ENCODE peak calls at places on chromosome 13, in six cellular contexts. One of them, this sample, is unnamed.

GRCh38 chr13:98462946-98463345 is 114.0 kb downstream of the STK24 start:
- DNase-seq in HepG2: no peak
- DNase-seq in GM12878: no peak
- DNase-seq in PC-3: no peak
- DNase-seq in hepatocyte: no peak
- DNase-seq in fibroblast of lung: no peak
- DNase-seq in this sample: no peak

GRCh38 chr13:54965881-54966280 is 1937.3 kb downstream of the OLFM4 start:
- DNase-seq in HepG2: no peak
- DNase-seq in GM12878: no peak
- DNase-seq in PC-3: no peak
- DNase-seq in hepatocyte: peak; percentile 7
- DNase-seq in fibroblast of lung: peak; percentile 6
- DNase-seq in this sample: no peak

GRCh38 chr13:48125794-48126228 is 30.9 kb upstream of the MED4 start:
- DNase-seq in HepG2: peak; percentile 25
- DNase-seq in GM12878: no peak
- DNase-seq in PC-3: no peak
- DNase-seq in hepatocyte: peak; percentile 39
- DNase-seq in fibroblast of lung: peak; percentile 61
- DNase-seq in this sample: no peak

GRCh38 chr13:48489003-48489402 is 43.9 kb downstream of the RCBTB2 start:
- DNase-seq in HepG2: no peak
- DNase-seq in GM12878: no peak
- DNase-seq in PC-3: no peak
- DNase-seq in hepatocyte: no peak
- DNase-seq in fibroblast of lung: no peak
- DNase-seq in this sample: no peak

GRCh38 chr13:29292045-29292444 is 303.4 kb downstream of the SLC7A1 start:
- DNase-seq in HepG2: no peak
- DNase-seq in GM12878: no peak
- DNase-seq in PC-3: no peak
- DNase-seq in hepatocyte: no peak
- DNase-seq in fibroblast of lung: no peak
- DNase-seq in this sample: no peak

GRCh38 chr13:36183901-36184300 is 30.5 kb downstream of the SOHLH2 start:
- DNase-seq in HepG2: no peak
- DNase-seq in GM12878: no peak
- DNase-seq in PC-3: no peak
- DNase-seq in hepatocyte: no peak
- DNase-seq in fibroblast of lung: no peak
- DNase-seq in this sample: no peak

GRCh38 chr13:36883829-36884228 is 36.2 kb downstream of the SMAD9 start:
- DNase-seq in HepG2: no peak
- DNase-seq in GM12878: no peak
- DNase-seq in PC-3: no peak
- DNase-seq in hepatocyte: no peak
- DNase-seq in fibroblast of lung: no peak
- DNase-seq in this sample: no peak

GRCh38 chr13:37168922-37169321 is 63.5 kb upstream of the CSNK1A1L start:
- DNase-seq in HepG2: no peak
- DNase-seq in GM12878: no peak
- DNase-seq in PC-3: no peak
- DNase-seq in hepatocyte: no peak
- DNase-seq in fibroblast of lung: no peak
- DNase-seq in this sample: no peak

GRCh38 chr13:42735011-42735410 is 46.4 kb upstream of the FAM216B start:
- DNase-seq in HepG2: no peak
- DNase-seq in GM12878: no peak
- DNase-seq in PC-3: no peak
- DNase-seq in hepatocyte: no peak
- DNase-seq in fibroblast of lung: no peak
- DNase-seq in this sample: no peak

GRCh38 chr13:97079726-97080125 is 85.5 kb upstream of the OXGR1 start:
- DNase-seq in HepG2: no peak
- DNase-seq in GM12878: no peak
- DNase-seq in PC-3: no peak
- DNase-seq in hepatocyte: no peak
- DNase-seq in fibroblast of lung: no peak
- DNase-seq in this sample: no peak

GRCh38 chr13:97276862-97277269 is 54.7 kb downstream of the MBNL2 start:
- DNase-seq in HepG2: no peak
- DNase-seq in GM12878: no peak
- DNase-seq in PC-3: no peak
- DNase-seq in hepatocyte: no peak
- DNase-seq in fibroblast of lung: peak; percentile 68
- DNase-seq in this sample: no peak

GRCh38 chr13:111627596-111627995 is 307.2 kb downstream of the TEX29 start:
- DNase-seq in HepG2: no peak
- DNase-seq in GM12878: no peak
- DNase-seq in PC-3: no peak
- DNase-seq in hepatocyte: no peak
- DNase-seq in fibroblast of lung: no peak
- DNase-seq in this sample: no peak
- TF ChIP-seq EZH2 in HepG2: no peak
- TF ChIP-seq EZH2 in GM12878: no peak
- TF ChIP-seq EZH2 in PC-3: no peak
- TF ChIP-seq EZH2 in hepatocyte: no peak
- TF ChIP-seq EZH2 in fibroblast of lung: no peak
- TF ChIP-seq EZH2 in this sample: no peak

DNA sequence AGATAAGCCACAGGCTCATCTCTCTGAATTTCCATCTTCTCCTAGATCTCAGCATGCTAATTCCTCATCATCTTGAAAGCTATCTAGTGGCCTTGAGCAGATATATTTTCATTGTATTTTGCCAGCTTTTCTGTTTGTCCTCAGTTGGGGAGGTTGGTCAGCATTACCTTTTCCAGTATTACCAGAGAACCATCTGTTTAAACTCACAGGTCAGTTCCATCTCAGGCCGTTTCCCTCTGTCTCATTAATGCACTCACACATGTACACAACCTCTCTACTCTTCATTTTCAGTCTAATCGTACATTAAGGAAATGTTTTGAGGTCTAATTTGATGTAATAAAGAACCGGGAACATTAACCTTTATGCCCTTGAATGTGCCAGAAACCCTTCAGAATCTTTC is 29.7 kb downstream of the USPL1 start:
- DNase-seq in HepG2: no peak
- DNase-seq in GM12878: no peak
- DNase-seq in PC-3: no peak
- DNase-seq in hepatocyte: no peak
- DNase-seq in fibroblast of lung: no peak
- DNase-seq in this sample: no peak
- TF ChIP-seq EZH2 in HepG2: no peak
- TF ChIP-seq EZH2 in GM12878: no peak
- TF ChIP-seq EZH2 in PC-3: no peak
- TF ChIP-seq EZH2 in hepatocyte: no peak
- TF ChIP-seq EZH2 in fibroblast of lung: no peak
- TF ChIP-seq EZH2 in this sample: no peak

DNA sequence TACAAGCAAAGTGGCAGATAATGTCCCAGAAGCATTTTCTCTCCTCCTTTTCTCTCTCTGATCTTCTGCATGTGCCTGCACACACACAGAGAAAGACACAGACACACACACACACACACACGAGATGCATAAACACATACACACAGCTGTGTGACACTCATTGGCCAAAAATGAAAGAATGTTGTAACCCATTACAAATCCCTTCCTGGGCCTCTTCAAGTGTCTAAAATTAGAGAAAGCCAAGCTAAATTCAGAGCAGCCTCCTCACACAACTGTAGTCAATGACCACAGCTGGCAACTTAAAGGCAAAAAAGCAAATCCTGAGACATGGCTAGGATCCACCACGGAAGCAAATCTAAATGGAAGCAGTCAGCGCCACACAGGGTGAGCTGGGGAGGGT is 620.8 kb downstream of the EFNB2 start:
- DNase-seq in HepG2: no peak
- DNase-seq in GM12878: no peak
- DNase-seq in PC-3: no peak
- DNase-seq in hepatocyte: no peak
- DNase-seq in fibroblast of lung: peak; percentile 84
- DNase-seq in this sample: no peak
- TF ChIP-seq EZH2 in HepG2: no peak
- TF ChIP-seq EZH2 in GM12878: no peak
- TF ChIP-seq EZH2 in PC-3: no peak
- TF ChIP-seq EZH2 in hepatocyte: no peak
- TF ChIP-seq EZH2 in fibroblast of lung: no peak
- TF ChIP-seq EZH2 in this sample: no peak

GRCh38 chr13:95553614-95554385 is 1.3 kb downstream of the CLDN10 start:
- DNase-seq in HepG2: no peak
- DNase-seq in GM12878: no peak
- DNase-seq in PC-3: peak; percentile 47
- DNase-seq in hepatocyte: no peak
- DNase-seq in fibroblast of lung: no peak
- DNase-seq in this sample: no peak
- TF ChIP-seq EZH2 in HepG2: no peak
- TF ChIP-seq EZH2 in GM12878: no peak
- TF ChIP-seq EZH2 in PC-3: no peak
- TF ChIP-seq EZH2 in hepatocyte: peak; percentile 11
- TF ChIP-seq EZH2 in fibroblast of lung: peak; percentile 58
- TF ChIP-seq EZH2 in this sample: no peak

DNA sequence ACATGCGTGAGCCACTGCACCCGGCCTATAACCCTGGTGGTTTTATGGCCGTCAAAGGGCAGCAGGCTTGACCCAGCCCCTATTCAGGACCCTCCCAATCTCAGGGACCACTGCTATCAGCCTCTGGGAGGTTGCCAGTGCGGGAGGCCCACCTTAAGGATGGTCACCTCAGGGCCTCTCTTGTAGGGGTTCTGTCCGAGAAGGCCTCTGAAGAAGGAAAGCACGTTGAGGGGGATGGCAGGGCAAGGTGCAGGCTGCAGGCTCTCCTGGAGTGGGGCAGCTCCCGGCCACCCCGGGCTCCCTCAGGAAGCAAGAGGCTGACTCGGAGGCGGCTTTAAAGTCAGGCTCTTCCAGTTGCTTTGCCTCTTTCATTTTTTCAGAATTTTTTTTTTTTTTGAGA is 6.0 kb upstream of the GRTP1 start:
- DNase-seq in HepG2: no peak
- DNase-seq in GM12878: no peak
- DNase-seq in PC-3: no peak
- DNase-seq in hepatocyte: no peak
- DNase-seq in fibroblast of lung: no peak
- DNase-seq in this sample: no peak
- TF ChIP-seq EZH2 in HepG2: no peak
- TF ChIP-seq EZH2 in GM12878: no peak
- TF ChIP-seq EZH2 in PC-3: no peak
- TF ChIP-seq EZH2 in hepatocyte: no peak
- TF ChIP-seq EZH2 in fibroblast of lung: no peak
- TF ChIP-seq EZH2 in this sample: no peak

GRCh38 chr13:100508996-100509395 is 79.6 kb downstream of the GGACT start:
- DNase-seq in HepG2: no peak
- DNase-seq in GM12878: no peak
- DNase-seq in PC-3: no peak
- DNase-seq in hepatocyte: no peak
- DNase-seq in fibroblast of lung: no peak
- DNase-seq in this sample: no peak

GRCh38 chr13:100510208-100510997 is 78.2 kb downstream of the GGACT start:
- DNase-seq in HepG2: no peak
- DNase-seq in GM12878: no peak
- DNase-seq in PC-3: no peak
- DNase-seq in hepatocyte: no peak
- DNase-seq in fibroblast of lung: no peak
- DNase-seq in this sample: no peak

GRCh38 chr13:100506154-100506553 is 82.4 kb downstream of the GGACT start:
- DNase-seq in HepG2: no peak
- DNase-seq in GM12878: no peak
- DNase-seq in PC-3: no peak
- DNase-seq in hepatocyte: no peak
- DNase-seq in fibroblast of lung: no peak
- DNase-seq in this sample: no peak

GRCh38 chr13:100506600-100507422 is 81.8 kb downstream of the GGACT start:
- DNase-seq in HepG2: no peak
- DNase-seq in GM12878: no peak
- DNase-seq in PC-3: no peak
- DNase-seq in hepatocyte: no peak
- DNase-seq in fibroblast of lung: no peak
- DNase-seq in this sample: no peak

DNA sequence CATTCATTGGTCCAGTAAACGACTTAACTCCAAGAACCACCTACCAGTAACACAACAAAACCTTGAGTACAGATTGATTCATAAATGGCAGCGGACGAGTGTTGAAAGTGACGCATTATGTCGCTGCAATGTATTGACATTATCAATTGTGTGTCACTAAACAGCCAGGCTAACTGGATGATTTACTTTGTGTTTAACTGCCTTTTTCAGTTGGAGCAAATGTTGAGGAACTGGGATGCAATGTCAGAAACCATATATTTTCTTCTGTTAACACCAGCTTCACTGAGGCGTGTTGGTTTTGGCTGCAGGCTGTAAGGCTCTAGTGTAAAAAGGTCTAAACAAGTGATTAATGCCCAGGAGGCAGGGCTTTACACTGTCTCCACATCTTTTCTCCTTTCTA is 80.2 kb downstream of the GGACT start:
- DNase-seq in HepG2: no peak
- DNase-seq in GM12878: no peak
- DNase-seq in PC-3: no peak
- DNase-seq in hepatocyte: no peak
- DNase-seq in fibroblast of lung: peak; percentile 13
- DNase-seq in this sample: no peak
- TF ChIP-seq EZH2 in HepG2: no peak
- TF ChIP-seq EZH2 in GM12878: no peak
- TF ChIP-seq EZH2 in PC-3: no peak
- TF ChIP-seq EZH2 in hepatocyte: no peak
- TF ChIP-seq EZH2 in fibroblast of lung: no peak
- TF ChIP-seq EZH2 in this sample: no peak

DNA sequence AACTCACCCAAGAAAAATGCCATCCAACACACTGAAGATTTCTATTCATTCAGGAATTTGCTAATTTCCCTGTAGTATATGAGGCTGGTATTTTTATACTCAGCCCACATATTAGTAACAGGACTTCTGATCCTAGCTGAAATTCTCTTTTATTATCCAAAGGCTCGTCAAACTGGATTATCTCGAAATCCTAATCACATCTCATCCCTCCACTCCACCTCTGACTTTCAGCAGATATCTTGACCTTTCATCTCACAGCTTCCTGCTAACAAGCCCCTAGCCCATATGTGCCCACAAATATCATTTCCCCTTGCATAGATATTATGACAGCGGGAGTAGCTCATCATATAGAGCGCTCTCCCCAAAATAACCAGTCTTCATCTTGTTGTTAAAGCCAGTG is 279.7 kb downstream of the FGF14 start:
- DNase-seq in HepG2: no peak
- DNase-seq in GM12878: no peak
- DNase-seq in PC-3: no peak
- DNase-seq in hepatocyte: no peak
- DNase-seq in fibroblast of lung: no peak
- DNase-seq in this sample: no peak
- TF ChIP-seq EZH2 in HepG2: no peak
- TF ChIP-seq EZH2 in GM12878: no peak
- TF ChIP-seq EZH2 in PC-3: no peak
- TF ChIP-seq EZH2 in hepatocyte: no peak
- TF ChIP-seq EZH2 in fibroblast of lung: no peak
- TF ChIP-seq EZH2 in this sample: no peak

DNA sequence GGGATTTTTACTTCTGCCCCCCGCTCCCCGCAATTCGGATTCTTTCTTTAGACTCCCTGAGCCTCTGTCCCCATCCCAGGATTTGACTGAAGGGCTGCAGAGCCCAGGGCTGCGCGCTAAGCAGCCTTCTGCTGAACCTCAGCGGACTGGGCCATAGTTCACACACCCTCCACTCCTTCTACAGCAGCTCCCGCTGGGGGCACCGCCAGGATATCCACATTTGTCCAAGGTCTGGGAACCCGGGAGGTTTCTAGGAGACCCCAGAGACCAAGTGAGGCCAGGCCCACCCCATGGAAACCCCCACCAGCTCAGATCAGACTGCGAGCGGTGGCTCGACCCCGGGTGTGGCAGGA is 463.3 kb downstream of the ITGBL1 start:
- DNase-seq in HepG2: no peak
- DNase-seq in GM12878: no peak
- DNase-seq in PC-3: no peak
- DNase-seq in hepatocyte: no peak
- DNase-seq in fibroblast of lung: no peak
- DNase-seq in this sample: no peak
- TF ChIP-seq EZH2 in HepG2: no peak
- TF ChIP-seq EZH2 in GM12878: no peak
- TF ChIP-seq EZH2 in PC-3: no peak
- TF ChIP-seq EZH2 in hepatocyte: no peak
- TF ChIP-seq EZH2 in fibroblast of lung: no peak
- TF ChIP-seq EZH2 in this sample: no peak